ENCODE peak calls at places on chromosome 20, in nine cellular contexts. J, S, L, R, Q, G, T, U and E are unnamed samples.

GRCh38 chr20:49615401-49616153 is 47.6 kb upstream of the PTGIS start:
- DNase-seq in S (no peak), R (peak; percentile 48), L (no peak), G (no peak), U (no peak), J (peak; percentile 26), T (no peak), Q (no peak), E (no peak)

GRCh38 chr20:44734938-44735337 is 10.7 kb upstream of the KCNK15 start:
- DNase-seq in S (peak; percentile 34), U (no peak), R (peak; percentile 73), G (no peak), J (peak; percentile 57), L (peak; percentile 58), T (no peak), Q (peak; percentile 84), E (no peak)

GRCh38 chr20:23233341-23233740 is 117.2 kb upstream of the NXT1 start:
- DNase-seq in G (no peak), T (no peak), L (no peak), J (no peak), R (no peak), U (no peak), S (no peak), Q (no peak), E (no peak)

GRCh38 chr20:6083926-6084325 is 30.1 kb upstream of the LRRN4 start:
- DNase-seq in T (no peak), G (no peak), J (no peak), U (no peak), L (no peak), Q (no peak), S (no peak), R (no peak), E (no peak)

GRCh38 chr20:34689486-34689885 is 12.6 kb upstream of the PIGU start:
- DNase-seq in U (no peak), J (peak; percentile 37), T (no peak), Q (no peak), S (no peak), L (no peak), R (no peak), G (no peak), E (no peak)

GRCh38 chr20:63664861-63665594 is 6.9 kb downstream of the RTEL1 start:
- DNase-seq in U (no peak), L (no peak), G (no peak), T (no peak), J (no peak), S (no peak), Q (no peak), R (peak; percentile 61), E (no peak)

GRCh38 chr20:33685328-33686007 is 717 bp downstream of the E2F1 start:
- DNase-seq in U (peak; percentile 81), L (no peak), G (no peak), T (peak; percentile 86), S (peak; percentile 51), J (peak; percentile 61), R (peak; percentile 69), Q (peak; percentile 43), E (peak; percentile 83)

GRCh38 chr20:57686931-57687652 is 22.7 kb downstream of the PMEPA1 start:
- DNase-seq in J (no peak), R (no peak), Q (no peak), S (no peak), T (no peak), U (no peak), L (no peak), G (no peak), E (no peak)

GRCh38 chr20:37733416-37733815 is 39.6 kb downstream of the CTNNBL1 start:
- DNase-seq in S (no peak), L (no peak), G (no peak), R (no peak), J (no peak), Q (no peak), T (no peak), U (no peak), E (no peak)

GRCh38 chr20:59624401-59624800 is 20.1 kb downstream of the PHACTR3 start:
- DNase-seq in Q (no peak), S (no peak), L (no peak), R (no peak), T (no peak), G (no peak), U (no peak), J (no peak), E (no peak)

GRCh38 chr20:22984611-22985010 is 50.5 kb upstream of the SSTR4 start:
- DNase-seq in Q (no peak), J (no peak), T (no peak), U (no peak), R (no peak), S (no peak), L (no peak), G (no peak), E (no peak)

GRCh38 chr20:48758206-48758820 is 69.5 kb downstream of the PREX1 start:
- DNase-seq in Q (no peak), R (no peak), J (no peak), T (no peak), U (no peak), L (no peak), S (no peak), G (no peak), E (no peak)

GRCh38 chr20:54669054-54669390 is 193.6 kb downstream of the DOK5 start:
- DNase-seq in G (no peak), Q (no peak), S (no peak), L (no peak), T (no peak), U (no peak), J (no peak), R (no peak), E (no peak)

GRCh38 chr20:3616250-3616649 is 46.9 kb downstream of the GFRA4 start:
- DNase-seq in U (no peak), J (no peak), S (no peak), R (peak; percentile 50), Q (peak; percentile 19), G (no peak), L (no peak), T (no peak), E (no peak)

GRCh38 chr20:62696431-62696957 is 12.1 kb upstream of the NTSR1 start:
- DNase-seq in J (no peak), Q (no peak), U (no peak), R (no peak), T (no peak), L (no peak), S (no peak), G (no peak), E (no peak)

GRCh38 chr20:37095108-37095608 is 639 bp downstream of the RBL1 start:
- DNase-seq in G (no peak), U (peak; percentile 83), L (peak; percentile 26), R (peak; percentile 25), Q (peak; percentile 26), S (peak; percentile 27), T (peak; percentile 9), J (peak; percentile 18), E (no peak)

GRCh38 chr20:44104807-44105517 is 82.0 kb downstream of the JPH2 start:
- DNase-seq in R (peak; percentile 72), Q (no peak), L (peak; percentile 56), U (no peak), G (no peak), J (peak; percentile 94), T (no peak), S (no peak), E (no peak)

GRCh38 chr20:59939052-59939878 is 840 bp downstream of the PPP1R3D start:
- DNase-seq in L (no peak), G (no peak), Q (no peak), J (no peak), U (no peak), S (no peak), T (no peak), R (no peak), E (no peak)

GRCh38 chr20:41287327-41287726 is 30.2 kb downstream of the ZHX3 start:
- DNase-seq in R (peak; percentile 29), J (peak; percentile 82), S (no peak), T (no peak), G (no peak), Q (peak; percentile 45), L (peak; percentile 60), U (no peak), E (no peak)

GRCh38 chr20:43538855-43539700 is 19.7 kb upstream of the SGK2 start:
- DNase-seq in T (no peak), J (no peak), L (no peak), R (no peak), Q (no peak), U (no peak), S (no peak), G (no peak), E (no peak)

GRCh38 chr20:11274137-11274536 is 600.3 kb upstream of the JAG1 start:
- DNase-seq in T (peak; percentile 14), R (peak; percentile 64), S (peak; percentile 59), G (no peak), L (no peak), U (no peak), J (peak; percentile 67), Q (peak; percentile 80), E (no peak)

GRCh38 chr20:6057704-6058103 is 3.8 kb upstream of the LRRN4 start:
- DNase-seq in L (no peak), R (no peak), T (no peak), S (no peak), G (no peak), Q (no peak), U (no peak), J (no peak), E (no peak)

GRCh38 chr20:15742627-15743026 is 830.6 kb downstream of the KIF16B start:
- DNase-seq in T (no peak), L (no peak), J (no peak), Q (no peak), U (no peak), G (no peak), R (no peak), S (no peak), E (no peak)

GRCh38 chr20:1626528-1627192 is 6.9 kb upstream of the SIRPB1 start:
- DNase-seq in J (no peak), L (no peak), Q (no peak), T (no peak), S (no peak), U (no peak), G (no peak), R (peak; percentile 1), E (no peak)

GRCh38 chr20:50123418-50123817 is 10.5 kb upstream of the UBE2V1 start:
- DNase-seq in L (no peak), S (no peak), T (no peak), Q (no peak), G (no peak), U (no peak), R (no peak), J (no peak), E (no peak)

GRCh38 chr20:17725094-17725835 is 25.5 kb downstream of the BANF2 start:
- DNase-seq in T (no peak), S (peak; percentile 66), U (no peak), R (no peak), G (no peak), Q (no peak), J (peak; percentile 54), L (no peak), E (no peak)

GRCh38 chr20:64053841-64054661 is 4.6 kb upstream of the SOX18 start:
- DNase-seq in R (no peak), Q (peak; percentile 83), S (peak; percentile 65), G (no peak), T (no peak), J (no peak), U (no peak), L (no peak), E (no peak)

GRCh38 chr20:5309971-5310370 is 6.8 kb downstream of the PROKR2 start:
- DNase-seq in L (no peak), G (no peak), S (no peak), R (no peak), U (no peak), Q (no peak), J (peak; percentile 5), T (no peak), E (no peak)

GRCh38 chr20:7629880-7630279 is 310.4 kb downstream of the HAO1 start:
- DNase-seq in Q (no peak), R (no peak), U (no peak), G (no peak), T (no peak), L (no peak), S (no peak), J (peak; percentile 7), E (no peak)

GRCh38 chr20:60069626-60070025 is 111.4 kb downstream of the CDH26 start:
- DNase-seq in L (no peak), Q (no peak), S (no peak), T (no peak), R (no peak), G (no peak), J (no peak), U (no peak), E (no peak)

GRCh38 chr20:64080013-64080812 is at the start of gene OPRL1:
- DNase-seq in G (no peak), L (no peak), U (no peak), T (no peak), J (no peak), S (no peak), R (no peak), Q (no peak), E (no peak)